ENCODE peak calls at places on chromosomes 16 and 17, in six cellular contexts. G is amygdala; V is WTC11; X is activated CD8-positive, alpha-beta memory T cell treated with anti-CD3 and anti-CD28 coated beads for 1 hour; I is activated T-cell treated with anti-CD3 and anti-CD28 coated beads for 1 hour; T is GOT3. U is an unnamed sample.
A peak's percentile ranks its signal among the peaks of the same experiment; 100 is the strongest.

GRCh38 chr16:27618611-27619380 is 68.9 kb downstream of the KATNIP start:
- DNase-seq in G (no peak), V (no peak), X (no peak), I (no peak), T (no peak), U (no peak)

GRCh38 chr17:67015001-67015400 is 29.4 kb upstream of the CACNG1 start:
- DNase-seq in G (no peak), V (no peak), X (no peak), I (no peak), T (no peak), U (no peak)

GRCh38 chr16:67216612-67217490 is 10.1 kb upstream of the TMEM208 start:
- DNase-seq in G (no peak), V (no peak), X (no peak), I (no peak), T (no peak), U (no peak)

GRCh38 chr17:76252040-76252954 is 12.0 kb upstream of the RNF157 start:
- DNase-seq in G (no peak), V (no peak), X (no peak), I (no peak), T (peak; percentile 68), U (no peak)

GRCh38 chr17:50147841-50148225 is 2.6 kb downstream of the PPP1R9B start:
- DNase-seq in G (peak; percentile 28), V (no peak), X (no peak), I (no peak), T (no peak), U (no peak)

GRCh38 chr16:55842369-55843104 is 9.6 kb upstream of the CES1 start:
- DNase-seq in G (no peak), V (no peak), X (no peak), I (no peak), T (no peak), U (peak; percentile 51)

GRCh38 chr17:65749479-65749878 is 188.0 kb upstream of the AXIN2 start:
- DNase-seq in G (no peak), V (no peak), X (no peak), I (no peak), T (no peak), U (no peak)

GRCh38 chr16:53546988-53547391 is 44.0 kb upstream of the AKTIP start:
- DNase-seq in G (no peak), V (peak; percentile 63), X (no peak), I (no peak), T (no peak), U (no peak)

GRCh38 chr16:30875881-30876791 is 17.7 kb downstream of the BCL7C start:
- DNase-seq in G (no peak), V (no peak), X (no peak), I (no peak), T (no peak), U (no peak)

GRCh38 chr17:14304222-14304844 is 3.5 kb downstream of the HS3ST3B1 start:
- DNase-seq in G (no peak), V (no peak), X (no peak), I (no peak), T (no peak), U (no peak)

GRCh38 chr16:4383591-4384495 is 12.2 kb downstream of the VASN start:
- DNase-seq in G (no peak), V (no peak), X (no peak), I (no peak), T (no peak), U (no peak)

GRCh38 chr16:48194828-48195566 is 39.2 kb upstream of the ABCC12 start:
- DNase-seq in G (no peak), V (no peak), X (no peak), I (no peak), T (no peak), U (no peak)

GRCh38 chr16:11792404-11793260 is 4.4 kb downstream of the ZC3H7A start:
- DNase-seq in G (no peak), V (no peak), X (no peak), I (no peak), T (no peak), U (no peak)

GRCh38 chr16:3012828-3013420 is at the start of gene CLDN9:
- DNase-seq in G (no peak), V (peak; percentile 69), X (no peak), I (no peak), T (no peak), U (no peak)

GRCh38 chr17:79100405-79100804 is 25.8 kb downstream of the ENGASE start:
- DNase-seq in G (no peak), V (no peak), X (no peak), I (no peak), T (no peak), U (no peak)

GRCh38 chr17:80755650-80756405 is 211.2 kb downstream of the RPTOR start:
- DNase-seq in G (no peak), V (peak; percentile 43), X (no peak), I (no peak), T (no peak), U (no peak)

GRCh38 chr16:30637952-30638351 is 12.8 kb upstream of the PRR14 start:
- DNase-seq in G (no peak), V (no peak), X (no peak), I (no peak), T (no peak), U (no peak)

GRCh38 chr17:64008830-64009229 is 10.7 kb downstream of the PRR29 start:
- DNase-seq in G (no peak), V (no peak), X (no peak), I (no peak), T (no peak), U (no peak)

GRCh38 chr17:42411321-42411820 is 11.7 kb downstream of the CAVIN1 start:
- DNase-seq in G (no peak), V (no peak), X (no peak), I (no peak), T (no peak), U (no peak)

GRCh38 chr16:12902511-12903324 is 1.3 kb downstream of the SHISA9 start:
- DNase-seq in G (no peak), V (peak; percentile 63), X (no peak), I (no peak), T (no peak), U (peak; percentile 55)

GRCh38 chr16:77290451-77291110 is 91.4 kb downstream of the SYCE1L start:
- DNase-seq in G (no peak), V (no peak), X (no peak), I (no peak), T (no peak), U (no peak)

U was measured in neuronal stem cell.